ENCODE peak calls at places on chromosome X, in five cellular contexts. B, N, I, P and E are unnamed samples. For H3K4me1, the result is how much of the 10 kb centered on the place peaks cover.

GRCh38 chrX:148552775-148553174 is 52.4 kb downstream of the AFF2 start:
- DNase-seq in B (no peak), N (peak), I (no peak), P (no peak), E (no peak)

GRCh38 chrX:37348237-37349130 is 680 bp upstream of the PRRG1 start:
- DNase-seq in B (peak), N (no peak), I (no peak), P (no peak), E (no peak)

GRCh38 chrX:131975851-131976250 is 47.3 kb upstream of the STK26 start:
- DNase-seq in B (no peak), N (no peak), I (no peak), P (no peak), E (no peak)

GRCh38 chrX:123476636-123477219 is 256.1 kb downstream of the THOC2 start:
- DNase-seq in B (no peak), N (no peak), I (no peak), P (no peak), E (no peak)

GRCh38 chrX:44105228-44105913 is 132.2 kb upstream of the NDP start:
- DNase-seq in B (no peak), N (no peak), I (no peak), P (no peak), E (no peak)

GRCh38 chrX:108699368-108699767 is 37.0 kb downstream of the IRS4 start:
- DNase-seq in B (peak), N (peak), I (no peak), P (peak), E (no peak)

GRCh38 chrX:53445977-53446376 is 11.8 kb upstream of the HSD17B10 start:
- DNase-seq in B (peak), N (no peak), I (peak), P (peak), E (peak)

GRCh38 chrX:140766024-140766611 is 56.6 kb downstream of the LINC00632 start:
- DNase-seq in B (peak), N (peak), I (peak), P (peak), E (no peak)

GRCh38 chrX:13432776-13433605 is 113.1 kb upstream of the ATXN3L start:
- DNase-seq in B (peak), N (no peak), I (no peak), P (no peak), E (no peak)

GRCh38 chrX:87397103-87397886 is 120.3 kb upstream of the KLHL4 start:
- DNase-seq in B (peak), N (no peak), I (no peak), P (no peak), E (no peak)

GRCh38 chrX:87338510-87338909 is 179.1 kb upstream of the KLHL4 start:
- DNase-seq in B (peak), N (peak), I (no peak), P (peak), E (no peak)

GRCh38 chrX:80014141-80014940 is at the start of gene TBX22:
- DNase-seq in B (no peak), N (no peak), I (no peak), P (no peak), E (no peak)

DNA sequence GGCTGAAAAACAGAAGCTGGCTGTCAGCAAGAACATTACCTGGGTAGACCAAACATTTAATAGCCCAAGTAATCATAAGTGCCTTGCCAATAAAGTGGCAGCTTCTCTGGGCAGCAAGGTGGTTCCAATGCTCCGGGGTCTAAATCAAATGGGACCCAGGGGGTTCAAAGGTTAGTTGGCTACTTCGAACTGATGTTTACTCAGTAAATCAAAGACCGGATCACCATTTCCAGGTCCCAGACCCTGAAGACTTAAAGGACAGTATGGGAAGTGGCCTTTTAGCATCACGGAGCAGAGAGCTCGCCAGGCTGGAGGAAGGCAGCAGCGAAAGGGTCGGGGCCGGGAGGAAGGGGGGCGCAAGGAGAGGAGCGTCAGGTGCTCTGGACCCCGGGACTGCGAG is 1.0 kb downstream of the SH3KBP1 start:
- DNase-seq in B (no peak), N (no peak), I (no peak), P (no peak), E (no peak)
- H3K4me1 ChIP-seq in B (under half), N (half or more), I (under half), P (under half), E (under half)

GRCh38 chrX:63746715-63747114 is 38.3 kb downstream of the ARHGEF9 start:
- DNase-seq in B (no peak), N (no peak), I (no peak), P (peak), E (no peak)

GRCh38 chrX:63750846-63751245 is 34.2 kb downstream of the ARHGEF9 start:
- DNase-seq in B (no peak), N (no peak), I (no peak), P (no peak), E (no peak)

GRCh38 chrX:63744850-63745249 is 40.2 kb downstream of the ARHGEF9 start:
- DNase-seq in B (no peak), N (no peak), I (no peak), P (no peak), E (no peak)

GRCh38 chrX:63746278-63746677 is 38.7 kb downstream of the ARHGEF9 start:
- DNase-seq in B (no peak), N (no peak), I (peak), P (no peak), E (peak)

GRCh38 chrX:63747331-63747730 is 37.7 kb downstream of the ARHGEF9 start:
- DNase-seq in B (peak), N (no peak), I (no peak), P (peak), E (no peak)
- H3K4me1 ChIP-seq in B (under half), N (under half), I (under half), P (under half), E (under half)

GRCh38 chrX:19746919-19747671 is 140.3 kb downstream of the SH3KBP1 start:
- DNase-seq in B (no peak), N (no peak), I (no peak), P (no peak), E (no peak)
- H3K4me1 ChIP-seq in B (under half), N (half or more), I (half or more), P (under half), E (half or more)

GRCh38 chrX:134803551-134804183 is 145.4 kb upstream of the PLAC1 start:
- DNase-seq in B (no peak), N (no peak), I (peak), P (no peak), E (peak)

GRCh38 chrX:134810211-134810610 is 151.9 kb upstream of the PLAC1 start:
- DNase-seq in B (no peak), N (no peak), I (no peak), P (no peak), E (no peak)

GRCh38 chrX:134804779-134805178 is 146.5 kb upstream of the PLAC1 start:
- DNase-seq in B (no peak), N (no peak), I (no peak), P (no peak), E (no peak)

GRCh38 chrX:134807039-134807729 is 148.9 kb upstream of the PLAC1 start:
- DNase-seq in B (peak), N (peak), I (peak), P (peak), E (peak)

DNA sequence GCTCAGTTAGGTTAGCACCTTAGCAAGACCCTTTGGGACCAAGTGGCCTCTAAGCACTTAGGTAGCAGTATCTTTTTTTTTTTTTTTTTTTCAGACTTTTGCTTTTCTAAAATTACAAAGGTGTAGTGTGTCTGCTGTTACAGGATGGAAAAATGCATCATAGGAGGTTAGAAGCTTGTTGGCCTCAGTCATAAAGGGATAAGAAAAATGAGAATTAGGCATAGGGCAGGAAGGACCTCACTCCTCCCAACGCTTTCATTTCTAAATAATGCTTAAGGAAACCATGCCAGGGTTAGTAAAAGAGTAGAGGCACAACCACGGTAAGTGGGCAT is 148.4 kb upstream of the PLAC1 start:
- DNase-seq in B (no peak), N (peak), I (no peak), P (no peak), E (no peak)
- H3K4me1 ChIP-seq in B (under half), N (under half), I (under half), P (under half), E (under half)

DNA sequence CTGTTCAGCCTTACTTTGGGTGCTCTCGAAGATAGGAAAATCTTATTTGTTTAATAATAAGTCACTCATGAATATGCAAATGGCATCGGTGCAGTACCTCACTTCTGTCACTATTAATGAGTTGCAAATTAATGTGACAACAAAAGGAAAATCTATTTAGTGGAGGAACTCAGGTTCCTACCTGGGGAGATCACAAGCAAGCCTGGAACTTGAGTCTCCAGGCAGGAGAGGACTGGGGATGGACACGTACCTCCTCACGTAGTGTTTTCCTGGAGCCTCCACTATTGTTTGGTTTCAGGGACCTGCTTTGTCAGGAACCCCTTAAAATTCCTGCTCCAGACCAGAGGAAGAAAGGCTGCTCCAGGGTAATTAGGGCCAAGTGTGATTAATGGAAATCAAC is 82.1 kb downstream of the BCOR start:
- DNase-seq in B (no peak), N (no peak), I (no peak), P (no peak), E (no peak)
- H3K4me1 ChIP-seq in B (under half), N (under half), I (under half), P (under half), E (under half)

GRCh38 chrX:19638968-19639539 is 123.7 kb upstream of the MAP3K15 start:
- DNase-seq in B (no peak), N (no peak), I (no peak), P (no peak), E (no peak)

GRCh38 chrX:19636989-19637388 is 121.7 kb upstream of the MAP3K15 start:
- DNase-seq in B (no peak), N (no peak), I (no peak), P (no peak), E (no peak)

GRCh38 chrX:19642517-19643109 is 127.3 kb upstream of the MAP3K15 start:
- DNase-seq in B (no peak), N (no peak), I (no peak), P (no peak), E (no peak)

GRCh38 chrX:19640693-19641374 is 125.5 kb upstream of the MAP3K15 start:
- DNase-seq in B (no peak), N (no peak), I (no peak), P (no peak), E (no peak)

GRCh38 chrX:19640063-19640462 is 124.8 kb upstream of the MAP3K15 start:
- DNase-seq in B (no peak), N (no peak), I (no peak), P (no peak), E (no peak)
- H3K4me1 ChIP-seq in B (under half), N (under half), I (under half), P (under half), E (under half)

DNA sequence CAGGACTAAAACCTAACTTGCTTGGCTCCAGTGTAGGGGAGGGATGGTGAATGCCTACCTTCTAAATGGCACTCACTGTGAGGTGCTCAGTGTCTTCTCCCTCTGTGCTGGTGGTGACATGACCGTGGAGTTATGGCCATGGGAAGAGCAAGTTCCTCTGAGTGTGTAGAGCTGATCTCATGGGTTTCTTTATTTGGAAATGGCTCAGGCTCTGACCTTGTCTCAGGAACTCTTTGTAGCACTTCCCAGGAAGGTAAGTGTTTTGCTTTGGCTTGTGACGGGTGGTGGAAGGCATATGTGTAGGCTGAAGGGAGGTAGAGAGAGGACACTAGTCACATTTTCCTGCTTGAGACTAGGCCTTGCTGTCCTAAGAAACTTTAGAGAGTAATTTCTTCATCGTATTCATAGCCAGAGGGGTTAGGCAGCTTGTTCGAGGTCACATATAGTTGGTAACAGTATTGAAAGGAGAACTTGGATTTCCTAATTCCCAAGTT is 6.5 kb downstream of the MSN start:
- DNase-seq in B (peak), N (no peak), I (no peak), P (no peak), E (no peak)
- H3K4me1 ChIP-seq in B (under half), N (half or more), I (half or more), P (half or more), E (half or more)